ENCODE peak calls at places on chromosomes 12 and 14, in five cellular contexts. I is CD8-positive, alpha-beta T cell; K is GM20000; M is Panc1; Q is kidney. U is an unnamed sample.

GRCh38 chr14:89899917-89900680 is 54.4 kb downstream of the EFCAB11 start:
- DNase-seq in I (no peak), K (peak), M (no peak), Q (no peak), U (peak)

GRCh38 chr12:106416273-106416672 is 58.7 kb downstream of the POLR3B start:
- DNase-seq in I (no peak), K (no peak), M (no peak), Q (no peak), U (no peak)

GRCh38 chr14:85607571-85608219 is 77.8 kb downstream of the FLRT2 start:
- DNase-seq in I (no peak), K (no peak), M (peak), Q (no peak), U (no peak)

GRCh38 chr14:92263681-92264080 is 59.3 kb upstream of the SLC24A4 start:
- DNase-seq in I (no peak), K (no peak), M (no peak), Q (no peak), U (no peak)

GRCh38 chr12:124640096-124640495 is 72.7 kb upstream of the NCOR2 start:
- DNase-seq in I (no peak), K (no peak), M (no peak), Q (no peak), U (no peak)

GRCh38 chr12:33817713-33818112 is 204.6 kb upstream of the ALG10 start:
- DNase-seq in I (no peak), K (no peak), M (no peak), Q (peak), U (no peak)

GRCh38 chr12:124321040-124321481 is 26.2 kb downstream of the RFLNA start:
- DNase-seq in I (peak), K (peak), M (peak), Q (no peak), U (peak)

GRCh38 chr12:66755727-66756395 is 77.0 kb upstream of the GRIP1 start:
- DNase-seq in I (no peak), K (no peak), M (no peak), Q (no peak), U (no peak)

GRCh38 chr12:86712425-86712843 is 456.2 kb upstream of the MGAT4C start:
- DNase-seq in I (no peak), K (no peak), M (peak), Q (no peak), U (no peak)

GRCh38 chr14:59358105-59358504 is 107.1 kb downstream of the GPR135 start:
- DNase-seq in I (no peak), K (no peak), M (no peak), Q (no peak), U (no peak)

GRCh38 chr14:25032092-25032784 is 17.7 kb downstream of the STXBP6 start:
- DNase-seq in I (no peak), K (no peak), M (no peak), Q (no peak), U (no peak)

GRCh38 chr12:74644681-74645080 is 107.0 kb downstream of the ATXN7L3B start:
- DNase-seq in I (no peak), K (no peak), M (no peak), Q (no peak), U (no peak)

GRCh38 chr12:97267803-97268202 is 194.8 kb upstream of the RMST start:
- DNase-seq in I (no peak), K (no peak), M (no peak), Q (no peak), U (no peak)

GRCh38 chr14:106067935-106068334 is 541.6 kb downstream of the TMEM121 start:
- DNase-seq in I (no peak), K (no peak), M (no peak), Q (no peak), U (no peak)

GRCh38 chr14:103522649-103523582 is at the start of gene CKB:
- DNase-seq in I (no peak), K (peak), M (no peak), Q (peak), U (peak)

GRCh38 chr14:77128414-77128891 is 13.1 kb downstream of the ZDHHC22 start:
- DNase-seq in I (no peak), K (no peak), M (no peak), Q (no peak), U (no peak)

GRCh38 chr14:50772361-50772760 is 58.6 kb downstream of the NIN start:
- DNase-seq in I (no peak), K (no peak), M (no peak), Q (no peak), U (no peak)

GRCh38 chr14:24631749-24632335 is 2.1 kb downstream of the GZMB start:
- DNase-seq in I (no peak), K (no peak), M (no peak), Q (no peak), U (no peak)

GRCh38 chr14:28759056-28759657 is 7.4 kb upstream of the FOXG1 start:
- DNase-seq in I (no peak), K (peak), M (no peak), Q (no peak), U (no peak)

GRCh38 chr12:100715976-100716657 is 78.5 kb upstream of the ANO4 start:
- DNase-seq in I (no peak), K (no peak), M (no peak), Q (peak), U (no peak)

GRCh38 chr12:77433799-77434198 is 368.4 kb upstream of the E2F7 start:
- DNase-seq in I (no peak), K (no peak), M (no peak), Q (no peak), U (no peak)

GRCh38 chr12:118044577-118044976 is 16.4 kb downstream of the WSB2 start:
- DNase-seq in I (no peak), K (no peak), M (no peak), Q (no peak), U (no peak)

GRCh38 chr12:51823875-51824565 is 24.5 kb downstream of the FIGNL2 start:
- DNase-seq in I (no peak), K (no peak), M (no peak), Q (no peak), U (no peak)

GRCh38 chr12:111405856-111406473 is at the start of gene SH2B3:
- DNase-seq in I (peak), K (no peak), M (no peak), Q (no peak), U (peak)

DNA sequence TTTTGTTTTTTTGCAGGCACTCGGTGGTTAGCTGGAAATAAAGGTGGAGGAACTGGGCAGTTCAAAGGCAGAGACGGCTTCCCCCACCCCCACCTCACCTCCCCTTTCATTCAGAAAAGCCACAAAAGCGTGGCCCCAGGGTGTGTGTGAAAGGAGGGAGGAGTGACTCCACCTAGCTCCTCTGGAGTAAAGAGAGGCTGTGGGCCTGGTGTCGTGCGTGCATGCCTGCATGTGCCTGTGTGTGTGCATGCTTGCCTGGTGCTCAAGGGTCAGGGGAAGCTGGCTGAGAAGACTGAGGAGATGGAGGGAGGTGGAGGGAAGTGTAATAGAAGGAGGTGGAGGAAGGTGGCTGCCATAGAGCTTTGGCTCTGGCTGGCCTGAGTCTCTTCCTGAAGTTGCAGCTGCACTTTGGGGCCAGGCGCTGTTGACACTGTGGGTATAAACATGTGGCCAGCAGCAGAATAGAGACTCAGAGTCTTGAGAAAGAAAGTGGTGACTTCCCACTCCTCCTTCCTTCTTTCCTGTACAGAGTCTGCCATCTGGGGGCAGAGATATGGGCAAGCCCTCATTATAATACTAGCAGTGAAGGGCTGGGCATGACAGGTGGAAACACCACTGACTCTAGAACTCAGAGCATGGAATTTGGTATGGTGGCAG is 36.9 kb upstream of the SINHCAF start:
- DNase-seq in I (no peak), K (peak), M (no peak), Q (no peak), U (peak)
- TF ChIP-seq CTCF in I (no peak), K (peak), M (no peak), Q (no peak), U (no peak)

GRCh38 chr12:6667559-6668210 is 4.8 kb upstream of the ING4 start:
- DNase-seq in I (no peak), K (no peak), M (no peak), Q (no peak), U (no peak)
- TF ChIP-seq CTCF in I (no peak), K (peak), M (no peak), Q (peak), U (no peak)

GRCh38 chr12:119839201-119839600 is 37.9 kb downstream of the CIT start:
- DNase-seq in I (no peak), K (no peak), M (no peak), Q (no peak), U (no peak)

GRCh38 chr12:119840617-119841016 is 36.5 kb downstream of the CIT start:
- DNase-seq in I (no peak), K (no peak), M (no peak), Q (no peak), U (no peak)

GRCh38 chr12:119829439-119829838 is 47.7 kb downstream of the CIT start:
- DNase-seq in I (no peak), K (peak), M (no peak), Q (no peak), U (no peak)

GRCh38 chr12:119838781-119839180 is 38.3 kb downstream of the CIT start:
- DNase-seq in I (no peak), K (no peak), M (no peak), Q (no peak), U (no peak)

DNA sequence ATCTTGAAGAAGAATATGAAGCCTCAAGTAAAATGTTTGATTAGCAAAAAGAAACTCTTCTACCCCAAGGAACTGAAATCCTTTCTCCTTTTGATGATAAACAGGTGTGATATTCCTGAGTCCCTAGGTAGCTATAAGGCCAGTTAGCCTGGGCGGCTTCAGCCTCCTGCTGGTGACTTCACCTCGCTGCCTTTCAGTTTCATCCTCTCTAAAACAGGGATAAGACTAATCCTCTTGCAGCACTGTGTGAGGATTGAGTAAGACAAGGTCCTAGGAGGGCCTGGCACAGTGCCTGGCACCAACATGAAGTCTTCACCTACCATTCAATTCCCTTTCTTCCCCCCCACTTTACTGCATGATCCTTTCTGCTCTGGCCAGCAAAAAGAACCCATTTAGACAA is 42.1 kb downstream of the CIT start:
- DNase-seq in I (no peak), K (no peak), M (no peak), Q (no peak), U (no peak)
- TF ChIP-seq CTCF in I (no peak), K (no peak), M (peak), Q (no peak), U (no peak)

GRCh38 chr12:40444174-40444573 is 219.4 kb downstream of the LRRK2 start:
- DNase-seq in I (no peak), K (no peak), M (no peak), Q (no peak), U (no peak)

GRCh38 chr12:40451661-40452060 is 226.9 kb downstream of the LRRK2 start:
- DNase-seq in I (no peak), K (no peak), M (no peak), Q (no peak), U (no peak)

DNA sequence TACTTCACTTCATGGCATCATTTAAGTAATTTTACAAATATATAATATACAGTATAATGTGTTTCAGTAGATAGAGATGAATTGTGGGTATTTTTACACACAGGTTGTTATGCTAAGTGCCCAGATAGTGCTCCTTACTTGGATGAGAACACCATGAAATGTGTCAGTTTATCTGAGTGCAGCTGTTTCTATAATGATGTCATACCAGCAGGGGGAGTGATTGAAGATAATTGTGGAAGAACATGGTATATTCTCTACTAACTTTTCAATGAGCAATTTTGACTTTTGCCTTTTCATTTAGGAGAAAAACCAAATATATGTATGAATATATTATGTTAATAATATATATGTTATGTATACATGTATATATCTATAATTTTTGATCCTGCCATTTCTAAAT is 221.6 kb downstream of the LRRK2 start:
- DNase-seq in I (no peak), K (peak), M (no peak), Q (no peak), U (no peak)
- TF ChIP-seq CTCF in I (no peak), K (peak), M (peak), Q (peak), U (peak)

GRCh38 chr12:24778486-24779304 is 170.2 kb downstream of the BCAT1 start:
- DNase-seq in I (no peak), K (peak), M (peak), Q (no peak), U (peak)
- TF ChIP-seq CTCF in I (no peak), K (no peak), M (peak), Q (no peak), U (peak)

GRCh38 chr14:74325446-74325845 is 22.7 kb upstream of the ABCD4 start:
- DNase-seq in I (no peak), K (no peak), M (no peak), Q (no peak), U (no peak)

GRCh38 chr14:74326369-74327152 is 21.7 kb upstream of the VRTN start:
- DNase-seq in I (no peak), K (no peak), M (no peak), Q (no peak), U (no peak)

DNA sequence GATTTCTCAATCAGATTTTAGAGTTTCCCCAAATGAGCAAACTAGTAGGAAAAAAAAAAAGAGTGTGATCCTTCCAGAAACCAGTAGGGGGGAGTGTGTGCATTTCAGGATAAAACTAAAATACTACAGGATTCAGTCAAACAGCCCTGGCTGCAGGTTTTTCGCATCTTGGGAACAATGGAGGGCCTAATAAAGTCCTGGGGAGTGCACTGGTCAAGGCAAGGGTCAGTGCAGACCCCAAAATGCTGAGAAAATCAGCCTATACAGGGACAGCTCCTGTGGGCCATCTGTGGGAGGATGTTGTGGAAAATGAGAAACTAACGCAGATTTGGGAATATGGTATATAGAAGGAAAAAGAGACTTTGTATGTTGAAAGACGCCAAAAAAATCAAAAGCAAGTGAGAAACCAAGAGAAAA is 22.2 kb upstream of the ABCD4 start:
- DNase-seq in I (no peak), K (peak), M (no peak), Q (no peak), U (peak)
- TF ChIP-seq CTCF in I (peak), K (peak), M (peak), Q (peak), U (peak)

GRCh38 chr12:7907009-7907408 is 29.0 kb downstream of the SLC2A3 start:
- DNase-seq in I (no peak), K (peak), M (no peak), Q (no peak), U (no peak)
- TF ChIP-seq CTCF in I (no peak), K (no peak), M (no peak), Q (no peak), U (no peak)

GRCh38 chr12:110244372-110244771 is 36.7 kb upstream of the ATP2A2 start:
- DNase-seq in I (no peak), K (no peak), M (no peak), Q (no peak), U (no peak)

GRCh38 chr12:110246690-110247339 is 34.2 kb upstream of the ATP2A2 start:
- DNase-seq in I (no peak), K (no peak), M (no peak), Q (no peak), U (no peak)

GRCh38 chr12:110244829-110245228 is 36.2 kb upstream of the ATP2A2 start:
- DNase-seq in I (no peak), K (no peak), M (no peak), Q (no peak), U (no peak)

GRCh38 chr12:110247340-110248095 is 33.5 kb upstream of the ATP2A2 start:
- DNase-seq in I (no peak), K (no peak), M (no peak), Q (peak), U (no peak)

GRCh38 chr12:110245278-110245868 is 35.7 kb upstream of the ATP2A2 start:
- DNase-seq in I (peak), K (peak), M (no peak), Q (no peak), U (peak)
- TF ChIP-seq CTCF in I (no peak), K (peak), M (no peak), Q (no peak), U (peak)

DNA sequence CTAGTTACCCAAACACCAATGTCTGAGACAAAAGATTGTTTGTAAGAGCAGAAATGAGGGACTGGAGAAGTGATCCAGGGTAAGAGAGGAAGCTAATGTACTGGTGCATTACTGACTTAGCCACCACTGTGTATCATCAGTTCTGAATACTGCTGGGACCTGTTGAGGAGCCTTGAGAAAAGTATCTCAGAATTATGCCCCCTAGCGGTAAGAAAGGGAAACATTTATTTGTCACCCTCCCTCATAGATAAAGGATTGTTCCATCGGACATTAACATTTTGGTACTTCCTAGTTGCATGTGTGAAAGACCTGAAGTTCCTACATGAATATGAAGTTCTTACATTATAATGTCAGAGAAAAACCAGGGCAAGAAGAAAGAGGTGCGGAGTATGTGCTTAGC is 612.5 kb downstream of the FSCB start:
- DNase-seq in I (no peak), K (no peak), M (no peak), Q (no peak), U (peak)
- TF ChIP-seq CTCF in I (no peak), K (no peak), M (peak), Q (peak), U (peak)